ENCODE peak calls at places on chromosome 2, in seven cellular contexts. R is activated T-cell treated with anti-CD3 and anti-CD28 coated beads for 1 hour, Y is NCI-H2081, K is GM23338, V is cardiac muscle cell, N is NCI-H187, E is uterus. Q is an unnamed sample.

GRCh38 chr2:68237404-68237803 is 14.9 kb downstream of the PPP3R1 start:
- DNase-seq in R (no peak), Y (no peak), K (no peak), V (no peak), N (no peak), E (no peak), Q (no peak)

GRCh38 chr2:174490032-174490431 is 3.2 kb upstream of the GPR155 start:
- DNase-seq in R (no peak), Y (no peak), K (no peak), V (no peak), N (no peak), E (no peak), Q (no peak)

GRCh38 chr2:2663401-2664036 is 332.4 kb upstream of the MYT1L start:
- DNase-seq in R (no peak), Y (no peak), K (no peak), V (no peak), N (no peak), E (no peak), Q (no peak)

GRCh38 chr2:92074549-92074898 is 2796.7 kb upstream of the TEKT4 start:
- DNase-seq in R (no peak), Y (no peak), K (no peak), V (no peak), N (no peak), E (no peak), Q (no peak)

GRCh38 chr2:46569061-46569560 is 89.7 kb downstream of the TMEM247 start:
- DNase-seq in R (no peak), Y (no peak), K (no peak), V (peak; percentile 65), N (no peak), E (no peak), Q (no peak)

GRCh38 chr2:173656086-173656485 is 301.4 kb downstream of the CDCA7 start:
- DNase-seq in R (no peak), Y (no peak), K (no peak), V (no peak), N (no peak), E (no peak), Q (no peak)

GRCh38 chr2:61620244-61621159 is 82.3 kb upstream of the XPO1 start:
- DNase-seq in R (no peak), Y (no peak), K (no peak), V (no peak), N (no peak), E (no peak), Q (peak; percentile 68)

GRCh38 chr2:150469706-150470105 is 17.8 kb downstream of the RND3 start:
- DNase-seq in R (no peak), Y (no peak), K (no peak), V (no peak), N (no peak), E (no peak), Q (no peak)

GRCh38 chr2:104864751-104865470 is 11.0 kb downstream of the POU3F3 start:
- DNase-seq in R (no peak), Y (no peak), K (peak; percentile 0), V (no peak), N (no peak), E (no peak), Q (no peak)

GRCh38 chr2:65476778-65477177 is 44.4 kb upstream of the SPRED2 start:
- DNase-seq in R (no peak), Y (no peak), K (no peak), V (no peak), N (no peak), E (no peak), Q (no peak)

GRCh38 chr2:19899853-19900525 is 1.8 kb downstream of the TTC32 start:
- DNase-seq in R (no peak), Y (no peak), K (no peak), V (no peak), N (no peak), E (no peak), Q (peak; percentile 37)

GRCh38 chr2:206615417-206616089 is 26.7 kb upstream of the FAM237A start:
- DNase-seq in R (no peak), Y (no peak), K (peak; percentile 12), V (no peak), N (no peak), E (no peak), Q (no peak)

GRCh38 chr2:39091063-39091462 is 29.8 kb downstream of the SOS1 start:
- DNase-seq in R (no peak), Y (no peak), K (no peak), V (no peak), N (no peak), E (no peak), Q (no peak)

GRCh38 chr2:44543773-44544725 is 182.3 kb downstream of the CAMKMT start:
- DNase-seq in R (no peak), Y (peak; percentile 98), K (peak; percentile 87), V (no peak), N (no peak), E (no peak), Q (no peak)

GRCh38 chr2:82342351-82342750 is 2037.8 kb upstream of the LRRTM1 start:
- DNase-seq in R (no peak), Y (no peak), K (no peak), V (no peak), N (no peak), E (no peak), Q (no peak)

GRCh38 chr2:63846487-63846886 is 4.8 kb downstream of the UGP2 start:
- DNase-seq in R (no peak), Y (no peak), K (no peak), V (peak; percentile 81), N (no peak), E (no peak), Q (no peak)

GRCh38 chr2:1649103-1649870 is 95.0 kb downstream of the PXDN start:
- DNase-seq in R (no peak), Y (no peak), K (no peak), V (no peak), N (no peak), E (no peak), Q (no peak)

GRCh38 chr2:126042089-126042488 is 613.9 kb upstream of the GYPC start:
- DNase-seq in R (no peak), Y (no peak), K (no peak), V (no peak), N (no peak), E (no peak), Q (no peak)

GRCh38 chr2:24382363-24383021 is 22.2 kb upstream of the ITSN2 start:
- DNase-seq in R (peak; percentile 45), Y (peak; percentile 81), K (peak; percentile 87), V (peak; percentile 80), N (peak; percentile 44), E (peak; percentile 60), Q (peak; percentile 49)

GRCh38 chr2:30645745-30646119 is 161.5 kb downstream of the CAPN13 start:
- DNase-seq in R (no peak), Y (no peak), K (no peak), V (no peak), N (no peak), E (no peak), Q (no peak)

GRCh38 chr2:159615187-159615935 is 987 bp downstream of the BAZ2B start:
- DNase-seq in R (peak; percentile 12), Y (peak; percentile 94), K (peak; percentile 95), V (peak; percentile 90), N (peak; percentile 75), E (peak; percentile 94), Q (peak; percentile 84)

GRCh38 chr2:37802899-37803379 is 122.1 kb upstream of the RMDN2 start:
- DNase-seq in R (no peak), Y (no peak), K (no peak), V (no peak), N (no peak), E (no peak), Q (peak; percentile 92)

GRCh38 chr2:45494275-45494977 is 116.6 kb downstream of the SRBD1 start:
- DNase-seq in R (no peak), Y (peak; percentile 56), K (peak; percentile 86), V (peak; percentile 74), N (peak; percentile 17), E (no peak), Q (peak; percentile 65)

GRCh38 chr2:69514406-69514805 is 77.2 kb upstream of the NFU1 start:
- DNase-seq in R (no peak), Y (no peak), K (peak; percentile 19), V (no peak), N (no peak), E (no peak), Q (no peak)

GRCh38 chr2:202017940-202018339 is 15.7 kb upstream of the FZD7 start:
- DNase-seq in R (no peak), Y (no peak), K (no peak), V (no peak), N (no peak), E (no peak), Q (no peak)

Q was measured in kidney glomerular epithelial cell.